ENCODE peak calls at places on chromosome 12, in seven cellular contexts. H, F, Q, Y, J, L and X are unnamed samples.

GRCh38 chr12:25313591-25313990 is 62.9 kb upstream of the KRAS start:
- DNase-seq in Y (no peak), F (no peak), L (no peak), Q (no peak), J (peak; percentile 55), H (no peak), X (no peak)

GRCh38 chr12:31732926-31733548 is 4.2 kb upstream of the AMN1 start:
- DNase-seq in F (peak; percentile 70), Q (no peak), Y (peak; percentile 80), J (peak; percentile 83), L (no peak), H (no peak), X (no peak)

GRCh38 chr12:107917912-107918800 is 143.7 kb downstream of the ASCL4 start:
- DNase-seq in Y (peak; percentile 10), J (peak; percentile 5), L (no peak), Q (no peak), F (peak; percentile 23), H (no peak), X (no peak)

GRCh38 chr12:46667547-46667946 is 158.2 kb downstream of the SLC38A4 start:
- DNase-seq in J (peak; percentile 49), H (no peak), Y (no peak), Q (no peak), L (no peak), F (no peak), X (no peak)

GRCh38 chr12:92654929-92655328 is 47.9 kb upstream of the PLEKHG7 start:
- DNase-seq in H (no peak), Q (no peak), L (no peak), F (no peak), Y (no peak), J (peak; percentile 43), X (no peak)

GRCh38 chr12:24121911-24122310 is 172.4 kb upstream of the SOX5 start:
- DNase-seq in Q (no peak), H (no peak), J (no peak), Y (no peak), L (no peak), F (peak; percentile 18), X (no peak)

GRCh38 chr12:120137833-120138232 is 21.3 kb upstream of the RAB35 start:
- DNase-seq in Y (no peak), L (no peak), F (no peak), Q (no peak), H (no peak), J (no peak), X (no peak)

GRCh38 chr12:13222076-13222475 is 25.6 kb downstream of the EMP1 start:
- DNase-seq in Q (no peak), J (no peak), F (no peak), L (no peak), H (peak; percentile 52), Y (no peak), X (no peak)

GRCh38 chr12:66964629-66965028 is 285.8 kb upstream of the GRIP1 start:
- DNase-seq in H (no peak), Y (peak; percentile 87), L (no peak), J (no peak), Q (no peak), F (no peak), X (peak; percentile 78)

GRCh38 chr12:64180951-64181350 is 41.1 kb downstream of the KICS2 start:
- DNase-seq in Y (peak; percentile 60), J (peak; percentile 76), Q (no peak), H (no peak), L (no peak), F (no peak), X (no peak)

GRCh38 chr12:75650989-75651695 is 139.7 kb upstream of the KRR1 start:
- DNase-seq in Y (peak; percentile 81), Q (no peak), H (no peak), L (no peak), J (no peak), F (no peak), X (no peak)

GRCh38 chr12:54749191-54749818 is 101.1 kb upstream of the DCD start:
- DNase-seq in J (peak; percentile 47), Y (peak; percentile 17), F (peak; percentile 26), Q (no peak), L (no peak), H (no peak), X (no peak)

GRCh38 chr12:75613981-75614380 is 102.6 kb upstream of the KRR1 start:
- DNase-seq in Y (no peak), F (no peak), Q (no peak), H (no peak), L (no peak), J (no peak), X (no peak)

GRCh38 chr12:22172501-22172900 is 126.5 kb downstream of the CMAS start:
- DNase-seq in L (no peak), Q (no peak), H (no peak), F (no peak), J (no peak), Y (no peak), X (no peak)

GRCh38 chr12:91603060-91603459 is 420.4 kb upstream of the DCN start:
- DNase-seq in L (no peak), F (no peak), Q (no peak), H (no peak), Y (no peak), J (no peak), X (no peak)

GRCh38 chr12:120037851-120038250 is 48.8 kb downstream of the BICDL1 start:
- DNase-seq in H (no peak), J (no peak), L (no peak), Y (no peak), F (no peak), Q (no peak), X (no peak)

GRCh38 chr12:64403708-64404469 is at the start of gene XPOT:
- DNase-seq in J (peak; percentile 98), L (peak; percentile 95), F (peak; percentile 92), Y (peak; percentile 95), H (peak; percentile 94), Q (peak; percentile 99), X (peak; percentile 90)

GRCh38 chr12:13373131-13373530 is 176.6 kb downstream of the EMP1 start:
- DNase-seq in J (no peak), Y (no peak), H (no peak), F (no peak), L (no peak), Q (no peak), X (no peak)

GRCh38 chr12:113056631-113057488 is at the start of gene DTX1:
- DNase-seq in H (no peak), L (no peak), J (no peak), Q (peak; percentile 89), Y (no peak), F (no peak), X (peak; percentile 33)

GRCh38 chr12:96368233-96368632 is 32.0 kb downstream of the CDK17 start:
- DNase-seq in Y (no peak), L (no peak), Q (no peak), J (no peak), F (no peak), H (no peak), X (no peak)

GRCh38 chr12:11892065-11892391 is 178.7 kb upstream of the BCL2L14 start:
- DNase-seq in J (no peak), F (peak; percentile 34), Q (no peak), H (no peak), L (no peak), Y (no peak), X (no peak)
- TF ChIP-seq CTCF in J (no peak), F (no peak), Q (no peak), H (no peak), L (peak; percentile 19), Y (no peak), X (no peak)

GRCh38 chr12:6507102-6507998 is 13.4 kb downstream of the NCAPD2 start:
- DNase-seq in Q (no peak), F (no peak), H (no peak), Y (peak; percentile 18), L (no peak), J (peak; percentile 42), X (no peak)
- H3K27ac ChIP-seq in Q (no peak overlapping the region), F (no peak overlapping the region), H (no peak overlapping the region), Y (peak overlapping the region; percentile 53), L (peak overlapping the region; percentile 60), J (peak overlapping the region; percentile 93), X (no peak overlapping the region)

DNA sequence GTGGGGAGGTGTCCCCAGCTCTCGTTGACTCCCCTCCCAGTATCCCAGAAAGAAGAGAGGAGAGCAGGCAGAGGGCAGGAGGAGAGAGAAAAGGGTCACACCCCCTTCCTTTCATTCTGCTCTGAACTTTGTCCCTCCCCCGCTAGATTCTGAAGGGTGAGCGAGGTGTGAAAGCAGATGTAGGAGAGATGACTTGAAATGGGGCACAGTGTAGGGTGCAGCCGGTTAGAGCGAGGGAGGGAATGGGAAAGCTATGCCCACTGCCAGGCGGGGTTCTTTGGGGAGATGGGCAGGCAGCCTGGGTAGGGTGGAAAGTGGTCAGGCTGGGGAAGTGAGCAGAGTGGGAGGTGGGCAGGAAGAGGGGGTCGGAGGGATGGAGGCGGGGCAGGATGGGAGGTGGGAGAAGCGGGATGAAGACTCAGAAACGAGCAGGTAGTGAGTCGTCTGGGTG is 11.6 kb upstream of the CALCOCO1 start:
- DNase-seq in Y (no peak), J (no peak), F (no peak), Q (no peak), H (no peak), L (no peak), X (no peak)
- H3K27me3 ChIP-seq in Y (peaks cover 74% of the 10 kb centered on the region), J (peaks cover 77% of the 10 kb centered on the region), F (peaks cover 79% of the 10 kb centered on the region), Q (peaks cover 78% of the 10 kb centered on the region), H (no peaks in the 10 kb centered on the region), L (no peaks in the 10 kb centered on the region), X (peaks cover 45% of the 10 kb centered on the region)

GRCh38 chr12:109841356-109841755 is 8.2 kb upstream of the TRPV4 start:
- DNase-seq in J (no peak), F (no peak), L (no peak), Y (no peak), H (no peak), Q (no peak), X (no peak)
- TF ChIP-seq CTCF in J (no peak), F (no peak), L (no peak), Y (no peak), H (no peak), Q (no peak), X (no peak)

GRCh38 chr12:55934343-55934742 is 3.4 kb downstream of the DGKA start:
- DNase-seq in Q (no peak), H (no peak), J (no peak), F (no peak), Y (no peak), L (no peak), X (no peak)
- H3K27ac ChIP-seq in Q (no peak overlapping the region), H (no peak overlapping the region), J (no peak overlapping the region), F (no peak overlapping the region), Y (no peak overlapping the region), L (no peak overlapping the region), X (peak overlapping the region; percentile 93)

DNA sequence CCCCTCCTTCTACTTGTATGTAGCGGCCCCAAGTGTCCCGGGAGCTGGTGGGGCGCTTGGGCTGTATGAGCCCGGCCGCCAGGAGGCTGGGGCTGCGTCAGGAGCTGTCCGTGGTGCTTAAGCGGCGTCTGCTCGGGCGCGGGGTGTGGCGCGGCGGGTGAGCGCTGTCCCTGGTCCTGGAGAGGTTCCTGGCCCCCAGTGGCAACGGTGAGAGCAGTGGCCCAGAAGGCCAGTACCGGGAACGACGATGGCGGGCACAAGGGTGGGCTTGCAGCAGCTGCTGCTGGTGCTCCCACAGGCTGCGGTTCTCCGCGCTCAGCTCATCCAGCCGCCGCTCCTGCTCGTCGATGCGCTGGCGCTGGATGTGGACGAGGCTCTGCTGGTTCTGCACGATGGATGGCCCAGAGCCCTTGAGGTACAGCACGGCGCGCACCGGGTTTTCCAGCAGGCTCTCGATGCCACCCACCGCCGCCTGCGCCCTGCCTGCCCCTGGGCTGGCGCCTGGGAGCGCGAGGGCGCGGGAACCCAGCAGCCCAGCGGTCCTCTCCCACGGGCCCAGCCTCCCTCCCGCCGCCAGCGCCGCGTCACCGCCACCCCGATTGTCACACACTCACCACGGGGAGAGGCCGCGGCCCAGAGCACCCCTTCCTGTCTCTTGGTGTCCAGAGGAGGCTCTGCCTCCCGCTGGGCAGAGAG is 41.9 kb upstream of the FKBP4 start:
- DNase-seq in F (peak; percentile 44), J (peak; percentile 57), L (peak; percentile 77), Y (peak; percentile 31), Q (peak; percentile 86), H (peak; percentile 67), X (peak; percentile 68)
- H3K27me3 ChIP-seq in F (peaks cover 8% of the 10 kb centered on the region), J (peaks cover 17% of the 10 kb centered on the region), L (no peaks in the 10 kb centered on the region), Y (peaks cover 5% of the 10 kb centered on the region), Q (peaks cover 31% of the 10 kb centered on the region), H (no peaks in the 10 kb centered on the region), X (peaks cover 19% of the 10 kb centered on the region)